ENCODE peak calls at places on chromosomes 12 and 14, in nine cellular contexts. One of them, this sample, is unnamed.
A peak's percentile ranks its signal among the peaks of the same experiment; 100 is the strongest.

GRCh38 chr14:103735815-103736545 is 20.4 kb downstream of the ZFYVE21 start:
- DNase-seq in stomach: no peak
- DNase-seq in Peyer's patch: no peak
- DNase-seq in transverse colon: no peak
- DNase-seq in heart left ventricle: peak; percentile 26
- DNase-seq in ovary: peak; percentile 41
- DNase-seq in K562: no peak
- DNase-seq in spleen: peak; percentile 65
- DNase-seq in HepG2: no peak
- DNase-seq in this sample: no peak

GRCh38 chr14:44756577-44756976 is 205.2 kb downstream of the KLHL28 start:
- DNase-seq in stomach: no peak
- DNase-seq in Peyer's patch: no peak
- DNase-seq in transverse colon: no peak
- DNase-seq in heart left ventricle: no peak
- DNase-seq in ovary: no peak
- DNase-seq in K562: no peak
- DNase-seq in spleen: no peak
- DNase-seq in HepG2: no peak
- DNase-seq in this sample: no peak

GRCh38 chr12:13383379-13383778 is 186.9 kb downstream of the EMP1 start:
- DNase-seq in stomach: peak; percentile 51
- DNase-seq in Peyer's patch: no peak
- DNase-seq in transverse colon: peak; percentile 71
- DNase-seq in heart left ventricle: no peak
- DNase-seq in ovary: no peak
- DNase-seq in K562: no peak
- DNase-seq in spleen: no peak
- DNase-seq in HepG2: no peak
- DNase-seq in this sample: no peak

GRCh38 chr12:4829161-4829792 is 80.4 kb upstream of the KCNA1 start:
- DNase-seq in stomach: no peak
- DNase-seq in Peyer's patch: no peak
- DNase-seq in transverse colon: no peak
- DNase-seq in heart left ventricle: no peak
- DNase-seq in ovary: no peak
- DNase-seq in K562: no peak
- DNase-seq in spleen: no peak
- DNase-seq in HepG2: no peak
- DNase-seq in this sample: no peak

GRCh38 chr12:91985002-91985767 is 160.5 kb downstream of the BTG1 start:
- DNase-seq in stomach: no peak
- DNase-seq in Peyer's patch: no peak
- DNase-seq in transverse colon: no peak
- DNase-seq in heart left ventricle: no peak
- DNase-seq in ovary: no peak
- DNase-seq in K562: no peak
- DNase-seq in spleen: no peak
- DNase-seq in HepG2: no peak
- DNase-seq in this sample: no peak

GRCh38 chr12:2061402-2061801 is 8.6 kb downstream of the CACNA1C start:
- DNase-seq in stomach: no peak
- DNase-seq in Peyer's patch: no peak
- DNase-seq in transverse colon: no peak
- DNase-seq in heart left ventricle: no peak
- DNase-seq in ovary: no peak
- DNase-seq in K562: no peak
- DNase-seq in spleen: no peak
- DNase-seq in HepG2: no peak
- DNase-seq in this sample: no peak

GRCh38 chr14:85399196-85399595 is 130.7 kb upstream of the FLRT2 start:
- DNase-seq in stomach: no peak
- DNase-seq in Peyer's patch: no peak
- DNase-seq in transverse colon: no peak
- DNase-seq in heart left ventricle: no peak
- DNase-seq in ovary: no peak
- DNase-seq in K562: no peak
- DNase-seq in spleen: no peak
- DNase-seq in HepG2: no peak
- DNase-seq in this sample: no peak

GRCh38 chr12:130422676-130423075 is 85.0 kb downstream of the PIWIL1 start:
- DNase-seq in stomach: no peak
- DNase-seq in Peyer's patch: no peak
- DNase-seq in transverse colon: no peak
- DNase-seq in heart left ventricle: no peak
- DNase-seq in ovary: no peak
- DNase-seq in K562: no peak
- DNase-seq in spleen: peak; percentile 38
- DNase-seq in HepG2: no peak
- DNase-seq in this sample: no peak

GRCh38 chr12:106139422-106140141 is 828 bp upstream of the NUAK1 start:
- DNase-seq in stomach: peak; percentile 79
- DNase-seq in Peyer's patch: no peak
- DNase-seq in transverse colon: peak; percentile 76
- DNase-seq in heart left ventricle: peak; percentile 89
- DNase-seq in ovary: peak; percentile 83
- DNase-seq in K562: no peak
- DNase-seq in spleen: peak; percentile 75
- DNase-seq in HepG2: peak; percentile 52
- DNase-seq in this sample: peak; percentile 48

GRCh38 chr14:77488558-77488957 is 10.1 kb downstream of the ISM2 start:
- DNase-seq in stomach: no peak
- DNase-seq in Peyer's patch: no peak
- DNase-seq in transverse colon: no peak
- DNase-seq in heart left ventricle: no peak
- DNase-seq in ovary: no peak
- DNase-seq in K562: no peak
- DNase-seq in spleen: peak; percentile 10
- DNase-seq in HepG2: no peak
- DNase-seq in this sample: no peak

GRCh38 chr14:60094306-60094897 is 2.7 kb downstream of the PCNX4 start:
- DNase-seq in stomach: no peak
- DNase-seq in Peyer's patch: no peak
- DNase-seq in transverse colon: no peak
- DNase-seq in heart left ventricle: no peak
- DNase-seq in ovary: no peak
- DNase-seq in K562: peak; percentile 44
- DNase-seq in spleen: peak; percentile 63
- DNase-seq in HepG2: peak; percentile 90
- DNase-seq in this sample: no peak

GRCh38 chr12:128269108-128269713 is 2.2 kb downstream of the TMEM132C start:
- DNase-seq in stomach: no peak
- DNase-seq in Peyer's patch: no peak
- DNase-seq in transverse colon: no peak
- DNase-seq in heart left ventricle: no peak
- DNase-seq in ovary: peak; percentile 56
- DNase-seq in K562: no peak
- DNase-seq in spleen: no peak
- DNase-seq in HepG2: no peak
- DNase-seq in this sample: no peak

GRCh38 chr12:79515526-79515935 is 175.2 kb downstream of the PAWR start:
- DNase-seq in stomach: no peak
- DNase-seq in Peyer's patch: no peak
- DNase-seq in transverse colon: no peak
- DNase-seq in heart left ventricle: no peak
- DNase-seq in ovary: no peak
- DNase-seq in K562: no peak
- DNase-seq in spleen: no peak
- DNase-seq in HepG2: no peak
- DNase-seq in this sample: no peak

GRCh38 chr12:31005944-31006361 is 67.7 kb upstream of the DDX11 start:
- DNase-seq in stomach: no peak
- DNase-seq in Peyer's patch: no peak
- DNase-seq in transverse colon: no peak
- DNase-seq in heart left ventricle: peak; percentile 29
- DNase-seq in ovary: no peak
- DNase-seq in K562: no peak
- DNase-seq in spleen: peak; percentile 79
- DNase-seq in HepG2: no peak
- DNase-seq in this sample: no peak

GRCh38 chr12:2641209-2641608 is 153.6 kb upstream of the FKBP4 start:
- DNase-seq in stomach: no peak
- DNase-seq in Peyer's patch: no peak
- DNase-seq in transverse colon: peak; percentile 7
- DNase-seq in heart left ventricle: no peak
- DNase-seq in ovary: no peak
- DNase-seq in K562: peak; percentile 41
- DNase-seq in spleen: peak; percentile 70
- DNase-seq in HepG2: no peak
- DNase-seq in this sample: no peak

GRCh38 chr12:72543777-72544467 is 271.8 kb downstream of the TRHDE start:
- DNase-seq in stomach: no peak
- DNase-seq in Peyer's patch: no peak
- DNase-seq in transverse colon: no peak
- DNase-seq in heart left ventricle: no peak
- DNase-seq in ovary: no peak
- DNase-seq in K562: no peak
- DNase-seq in spleen: no peak
- DNase-seq in HepG2: no peak
- DNase-seq in this sample: no peak

GRCh38 chr14:23398348-23398747 is 9.7 kb downstream of the MYH6 start:
- DNase-seq in stomach: no peak
- DNase-seq in Peyer's patch: no peak
- DNase-seq in transverse colon: no peak
- DNase-seq in heart left ventricle: peak; percentile 14
- DNase-seq in ovary: no peak
- DNase-seq in K562: no peak
- DNase-seq in spleen: no peak
- DNase-seq in HepG2: no peak
- DNase-seq in this sample: no peak

GRCh38 chr14:44981198-44981597 is 19.2 kb downstream of the TOGARAM1 start:
- DNase-seq in stomach: no peak
- DNase-seq in Peyer's patch: no peak
- DNase-seq in transverse colon: no peak
- DNase-seq in heart left ventricle: no peak
- DNase-seq in ovary: no peak
- DNase-seq in K562: no peak
- DNase-seq in spleen: no peak
- DNase-seq in HepG2: no peak
- DNase-seq in this sample: no peak

GRCh38 chr14:51776102-51776894 is 84.1 kb upstream of the GNG2 start:
- DNase-seq in stomach: no peak
- DNase-seq in Peyer's patch: no peak
- DNase-seq in transverse colon: peak; percentile 37
- DNase-seq in heart left ventricle: no peak
- DNase-seq in ovary: peak; percentile 60
- DNase-seq in K562: peak; percentile 34
- DNase-seq in spleen: no peak
- DNase-seq in HepG2: peak; percentile 52
- DNase-seq in this sample: peak; percentile 71

GRCh38 chr12:27332407-27333310 is at the start of gene BMAL2:
- DNase-seq in stomach: peak; percentile 54
- DNase-seq in Peyer's patch: no peak
- DNase-seq in transverse colon: peak; percentile 47
- DNase-seq in heart left ventricle: peak; percentile 68
- DNase-seq in ovary: peak; percentile 50
- DNase-seq in K562: peak; percentile 44
- DNase-seq in spleen: peak; percentile 83
- DNase-seq in HepG2: peak; percentile 20
- DNase-seq in this sample: no peak

GRCh38 chr12:77746108-77746507 is 84.6 kb upstream of the NAV3 start:
- DNase-seq in stomach: no peak
- DNase-seq in Peyer's patch: no peak
- DNase-seq in transverse colon: no peak
- DNase-seq in heart left ventricle: no peak
- DNase-seq in ovary: no peak
- DNase-seq in K562: no peak
- DNase-seq in spleen: no peak
- DNase-seq in HepG2: no peak
- DNase-seq in this sample: no peak
- H3K4me3 ChIP-seq in stomach: no peak overlapping the region
- H3K4me3 ChIP-seq in Peyer's patch: no peak overlapping the region
- H3K4me3 ChIP-seq in transverse colon: no peak overlapping the region
- H3K4me3 ChIP-seq in heart left ventricle: no peak overlapping the region
- H3K4me3 ChIP-seq in ovary: no peak overlapping the region
- H3K4me3 ChIP-seq in K562: no peak overlapping the region
- H3K4me3 ChIP-seq in spleen: no peak overlapping the region
- H3K4me3 ChIP-seq in HepG2: no peak overlapping the region
- H3K4me3 ChIP-seq in this sample: no peak overlapping the region

DNA sequence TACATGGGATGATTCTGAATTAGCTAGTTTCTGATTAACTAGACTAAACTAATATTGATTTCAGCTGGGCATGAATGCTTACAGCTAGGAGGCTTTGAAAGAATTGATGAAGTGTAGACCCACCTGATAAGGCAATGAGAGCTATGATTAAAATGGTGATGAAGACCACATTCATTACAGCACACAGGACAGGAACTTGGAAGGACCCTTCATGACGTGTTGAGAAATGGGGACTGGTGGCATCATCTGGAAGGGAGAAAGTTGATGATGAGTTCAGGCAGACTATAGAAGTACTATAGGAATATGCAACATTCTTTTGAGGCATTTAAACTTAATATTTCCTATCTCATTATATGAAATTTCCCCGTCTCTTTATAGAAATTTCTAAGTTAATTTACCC is 4.5 kb downstream of the CD69 start:
- DNase-seq in stomach: no peak
- DNase-seq in Peyer's patch: no peak
- DNase-seq in transverse colon: no peak
- DNase-seq in heart left ventricle: no peak
- DNase-seq in ovary: no peak
- DNase-seq in K562: no peak
- DNase-seq in spleen: no peak
- DNase-seq in HepG2: no peak
- DNase-seq in this sample: no peak
- TF ChIP-seq POLR2A in stomach: no peak
- TF ChIP-seq POLR2A in Peyer's patch: no peak
- TF ChIP-seq POLR2A in transverse colon: no peak
- TF ChIP-seq POLR2A in heart left ventricle: no peak
- TF ChIP-seq POLR2A in ovary: no peak
- TF ChIP-seq POLR2A in K562: peak; percentile 36
- TF ChIP-seq POLR2A in spleen: no peak
- TF ChIP-seq POLR2A in HepG2: no peak
- TF ChIP-seq POLR2A in this sample: no peak

GRCh38 chr14:53047302-53047701 is 96.5 kb upstream of the FERMT2 start:
- DNase-seq in stomach: no peak
- DNase-seq in Peyer's patch: no peak
- DNase-seq in transverse colon: no peak
- DNase-seq in heart left ventricle: no peak
- DNase-seq in ovary: no peak
- DNase-seq in K562: no peak
- DNase-seq in spleen: no peak
- DNase-seq in HepG2: no peak
- DNase-seq in this sample: no peak
- H3K4me1 ChIP-seq in stomach: peaks cover 5% of the 10 kb centered on the region
- H3K4me1 ChIP-seq in Peyer's patch: no peaks in the 10 kb centered on the region
- H3K4me1 ChIP-seq in transverse colon: no peaks in the 10 kb centered on the region
- H3K4me1 ChIP-seq in heart left ventricle: peaks cover 5% of the 10 kb centered on the region
- H3K4me1 ChIP-seq in ovary: peaks cover 8% of the 10 kb centered on the region
- H3K4me1 ChIP-seq in K562: no peaks in the 10 kb centered on the region
- H3K4me1 ChIP-seq in spleen: no peaks in the 10 kb centered on the region
- H3K4me1 ChIP-seq in HepG2: no peaks in the 10 kb centered on the region
- H3K4me1 ChIP-seq in this sample: peaks cover 26% of the 10 kb centered on the region

DNA sequence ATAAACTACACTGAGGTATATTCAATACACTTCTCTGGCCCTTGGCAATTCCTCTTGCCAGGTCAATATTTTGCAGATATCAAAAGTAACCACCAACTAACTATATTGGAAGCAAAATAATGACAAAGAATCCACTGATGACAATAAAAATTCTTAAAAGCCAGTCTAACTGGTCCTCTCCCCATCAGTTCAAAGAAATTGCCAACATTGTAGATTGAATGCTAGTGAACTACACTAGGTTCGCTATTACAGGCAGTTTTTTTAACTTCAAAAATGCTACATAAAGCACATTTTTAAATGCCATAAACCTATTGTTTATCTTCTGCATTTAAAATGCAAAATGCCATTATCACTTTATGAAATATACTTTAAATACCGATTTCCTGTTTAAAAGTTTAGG is 4.0 kb downstream of the CDK17 start:
- DNase-seq in stomach: no peak
- DNase-seq in Peyer's patch: no peak
- DNase-seq in transverse colon: no peak
- DNase-seq in heart left ventricle: no peak
- DNase-seq in ovary: no peak
- DNase-seq in K562: no peak
- DNase-seq in spleen: no peak
- DNase-seq in HepG2: no peak
- DNase-seq in this sample: no peak
- H3K4me3 ChIP-seq in stomach: no peak overlapping the region
- H3K4me3 ChIP-seq in Peyer's patch: no peak overlapping the region
- H3K4me3 ChIP-seq in transverse colon: no peak overlapping the region
- H3K4me3 ChIP-seq in heart left ventricle: no peak overlapping the region
- H3K4me3 ChIP-seq in ovary: no peak overlapping the region
- H3K4me3 ChIP-seq in K562: no peak overlapping the region
- H3K4me3 ChIP-seq in spleen: no peak overlapping the region
- H3K4me3 ChIP-seq in HepG2: no peak overlapping the region
- H3K4me3 ChIP-seq in this sample: no peak overlapping the region